ENCODE peak calls at places on chromosomes 13 and 19, in six cellular contexts. F is HepG2, V is HCT116, C is SK-N-SH, A is K562, L is H1. X is an unnamed sample.

GRCh38 chr19:4534836-4535658 is at the start of gene PLIN5:
- DNase-seq in L (peak; percentile 54), F (peak; percentile 80), A (peak; percentile 99), V (peak; percentile 65), C (peak; percentile 98), X (peak; percentile 86)

GRCh38 chr19:1611353-1611752 is 6.1 kb upstream of the UQCR11 start:
- DNase-seq in F (no peak), L (no peak), V (no peak), C (no peak), A (no peak), X (no peak)

GRCh38 chr19:4584670-4585460 is 25.4 kb upstream of the SEMA6B start:
- DNase-seq in F (no peak), V (no peak), L (no peak), A (peak; percentile 55), C (peak; percentile 79), X (no peak)

GRCh38 chr13:53250272-53250875 is 221.8 kb downstream of the OLFM4 start:
- DNase-seq in L (no peak), F (peak; percentile 74), C (peak; percentile 57), A (peak; percentile 31), V (peak; percentile 56), X (peak; percentile 84)

GRCh38 chr19:2957160-2957559 is 12.4 kb upstream of the ZNF77 start:
- DNase-seq in C (no peak), F (no peak), L (no peak), A (no peak), V (no peak), X (no peak)

GRCh38 chr13:46893820-46894533 is 2.9 kb downstream of the HTR2A start:
- DNase-seq in F (no peak), C (peak; percentile 88), V (peak; percentile 6), L (peak; percentile 10), A (peak; percentile 82), X (peak; percentile 9)

GRCh38 chr19:39409886-39410619 is 2.4 kb upstream of the PLEKHG2 start:
- DNase-seq in C (peak; percentile 73), L (no peak), V (peak; percentile 54), A (peak; percentile 43), F (peak; percentile 25), X (peak; percentile 59)

GRCh38 chr13:85725433-85725832 is 73.8 kb downstream of the SLITRK6 start:
- DNase-seq in L (no peak), V (no peak), A (no peak), F (no peak), C (no peak), X (no peak)

GRCh38 chr13:61086052-61086451 is 329.6 kb downstream of the PCDH20 start:
- DNase-seq in A (no peak), F (no peak), L (no peak), C (no peak), V (no peak), X (no peak)

GRCh38 chr13:60120617-60121016 is 43.1 kb downstream of the DIAPH3 start:
- DNase-seq in C (no peak), L (no peak), F (no peak), V (no peak), A (no peak), X (no peak)

GRCh38 chr19:53881482-53882390 is at the start of gene PRKCG:
- DNase-seq in A (peak; percentile 68), C (peak; percentile 76), V (no peak), F (peak; percentile 44), L (no peak), X (no peak)

GRCh38 chr13:75763511-75763910 is 127.4 kb downstream of the LMO7 start:
- DNase-seq in L (no peak), V (no peak), F (peak; percentile 24), C (no peak), A (no peak), X (no peak)

GRCh38 chr13:113323869-113324268 is 26.8 kb downstream of the LAMP1 start:
- DNase-seq in F (no peak), C (no peak), V (no peak), L (no peak), A (no peak), X (no peak)

GRCh38 chr19:32642771-32643170 is 32.2 kb downstream of the ANKRD27 start:
- DNase-seq in C (no peak), V (no peak), L (no peak), F (no peak), A (no peak), X (no peak)

GRCh38 chr13:114309086-114309485 is 5.2 kb upstream of the CHAMP1 start:
- DNase-seq in L (no peak), V (no peak), A (no peak), C (no peak), F (no peak), X (no peak)

GRCh38 chr19:1490311-1491113 is at the start of gene PCSK4:
- DNase-seq in L (peak; percentile 97), C (peak; percentile 97), F (peak; percentile 95), A (peak; percentile 91), V (peak; percentile 98), X (peak; percentile 95)

GRCh38 chr19:10852098-10852800 is 4.0 kb downstream of the C19orf38 start:
- DNase-seq in C (no peak), L (no peak), V (no peak), A (no peak), F (peak; percentile 63), X (no peak)

GRCh38 chr13:102089177-102089576 is 312.7 kb downstream of the FGF14 start:
- DNase-seq in V (no peak), C (no peak), A (no peak), L (no peak), F (no peak), X (no peak)

GRCh38 chr13:99758465-99759162 is 213.0 kb downstream of the ZIC5 start:
- DNase-seq in V (no peak), F (no peak), C (no peak), A (no peak), L (no peak), X (no peak)

GRCh38 chr19:44260343-44260681 is 626 bp downstream of the ZNF233 start:
- DNase-seq in V (no peak), C (peak; percentile 21), A (no peak), F (no peak), L (no peak), X (peak; percentile 5)

GRCh38 chr19:48681127-48681470 is 8.3 kb upstream of the NTN5 start:
- DNase-seq in A (peak; percentile 34), C (no peak), L (no peak), V (no peak), F (no peak), X (no peak)

GRCh38 chr13:50713849-50714248 is 129.6 kb downstream of the DLEU7 start:
- DNase-seq in C (no peak), F (no peak), A (no peak), L (no peak), V (no peak), X (no peak)

GRCh38 chr13:63455938-63456337 is 2040.3 kb upstream of the PCDH20 start:
- DNase-seq in V (no peak), L (no peak), F (no peak), C (peak; percentile 4), A (peak; percentile 4), X (peak; percentile 10)

GRCh38 chr13:110127986-110128511 is 178.9 kb downstream of the COL4A1 start:
- DNase-seq in A (no peak), L (no peak), V (no peak), C (no peak), F (no peak), X (no peak)

GRCh38 chr19:2678043-2678671 is 24.3 kb downstream of the GNG7 start:
- DNase-seq in C (no peak), F (no peak), L (no peak), V (no peak), A (no peak), X (no peak)

GRCh38 chr19:45400192-45400591 is 4.7 kb downstream of the PPP1R13L start:
- DNase-seq in V (no peak), F (no peak), C (no peak), L (no peak), A (no peak), X (no peak)

GRCh38 chr19:19113040-19113541 is 25.2 kb downstream of the TMEM161A start:
- DNase-seq in F (peak; percentile 75), L (no peak), A (peak; percentile 50), C (peak; percentile 62), V (no peak), X (no peak)

GRCh38 chr19:46461537-46461936 is 9.8 kb downstream of the PNMA8A start:
- DNase-seq in A (no peak), C (no peak), L (no peak), V (no peak), F (no peak), X (no peak)

GRCh38 chr13:96027496-96027895 is 25.7 kb downstream of the UGGT2 start:
- DNase-seq in C (no peak), F (no peak), L (no peak), V (no peak), A (no peak), X (no peak)

GRCh38 chr13:109123971-109124370 is 494.6 kb downstream of the MYO16 start:
- DNase-seq in A (no peak), F (no peak), V (no peak), C (no peak), L (no peak), X (no peak)

GRCh38 chr19:14118165-14119051 is 846 bp upstream of the PRKACA start:
- DNase-seq in F (peak; percentile 71), C (peak; percentile 42), V (no peak), A (no peak), L (no peak), X (no peak)
- TF ChIP-seq JUND in F (no peak), C (no peak), V (no peak), A (no peak), L (no peak), X (no peak)

GRCh38 chr13:79560954-79561353 is 80.0 kb downstream of the NDFIP2 start:
- DNase-seq in F (no peak), C (no peak), V (no peak), A (no peak), L (no peak), X (no peak)
- TF ChIP-seq JUND in F (no peak), C (no peak), V (no peak), A (no peak), L (no peak), X (no peak)

GRCh38 chr19:14580623-14581237 is 2.2 kb upstream of the CLEC17A start:
- DNase-seq in C (no peak), F (no peak), L (no peak), V (no peak), A (peak; percentile 37), X (no peak)
- TF ChIP-seq JUND in C (no peak), F (no peak), L (no peak), V (no peak), A (no peak), X (no peak)

DNA sequence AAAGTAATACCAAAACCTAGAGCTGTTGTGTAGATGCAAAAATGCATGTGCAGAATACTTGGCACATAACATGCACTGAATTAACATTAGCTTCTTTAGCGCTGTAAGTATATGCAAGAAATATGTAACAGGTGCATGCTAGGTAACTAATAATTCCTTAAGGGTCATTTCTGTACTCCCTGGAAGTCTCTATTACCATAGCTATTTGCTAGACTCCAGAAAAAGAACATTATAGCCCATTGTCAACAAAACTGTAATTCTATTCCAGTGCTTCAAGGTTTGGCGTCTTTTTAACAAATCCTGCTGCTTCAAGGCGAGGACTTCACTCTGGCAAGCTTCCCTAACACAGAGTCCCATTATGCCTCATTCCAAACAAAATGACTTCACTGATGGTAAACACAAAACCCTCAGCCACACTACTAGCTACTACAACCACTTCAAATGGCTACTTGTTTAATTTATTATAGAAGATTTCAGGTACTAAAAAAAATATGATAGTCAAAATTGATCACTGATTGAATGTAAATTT is 32.7 kb downstream of the ELF1 start:
- DNase-seq in L (no peak), V (no peak), C (no peak), F (peak; percentile 73), A (no peak), X (peak; percentile 46)
- TF ChIP-seq JUND in L (no peak), V (no peak), C (no peak), F (no peak), A (no peak), X (no peak)